ENCODE peak calls at places on chromosomes 4 and X, in nine cellular contexts. R, Y, U, F, E, M, H, G and J are unnamed samples.

GRCh38 chrX:44043496-44043895 is 70.3 kb upstream of the NDP start:
- DNase-seq in G (no peak), M (no peak), F (no peak), U (no peak), H (no peak), R (no peak), E (no peak), Y (no peak), J (no peak)

GRCh38 chr4:53935780-53936179 is 128.6 kb downstream of the CHIC2 start:
- DNase-seq in U (no peak), F (no peak), H (no peak), M (no peak), G (no peak), E (no peak), R (no peak), Y (peak), J (no peak)

GRCh38 chrX:46317158-46317557 is 228.1 kb downstream of the ZNF674 start:
- DNase-seq in Y (no peak), G (no peak), H (no peak), F (no peak), U (no peak), M (no peak), E (no peak), R (no peak), J (no peak)

GRCh38 chr4:112888617-112889016 is 160.8 kb upstream of the ANK2 start:
- DNase-seq in R (no peak), H (no peak), F (no peak), Y (no peak), U (no peak), M (no peak), E (no peak), G (no peak), J (no peak)

GRCh38 chrX:106894392-106894909 is 8.7 kb downstream of the RIPPLY1 start:
- DNase-seq in M (peak), G (peak), R (peak), E (peak), H (peak), F (peak), U (peak), Y (peak), J (no peak)

GRCh38 chrX:134144231-134144630 is 92.8 kb upstream of the CCDC160 start:
- DNase-seq in R (no peak), Y (peak), G (peak), E (no peak), U (no peak), H (no peak), M (no peak), F (no peak), J (no peak)

GRCh38 chr4:38621004-38621684 is 42.9 kb upstream of the KLF3 start:
- DNase-seq in U (no peak), R (no peak), G (no peak), F (no peak), M (no peak), H (no peak), E (no peak), Y (peak), J (no peak)

GRCh38 chr4:146243141-146243882 is 29.0 kb downstream of the REELD1 start:
- DNase-seq in M (no peak), Y (no peak), U (no peak), F (peak), H (no peak), E (peak), R (peak), G (peak), J (peak)

GRCh38 chrX:154809939-154810665 is 4.8 kb upstream of the MPP1 start:
- DNase-seq in M (no peak), G (no peak), F (no peak), H (no peak), E (no peak), Y (peak), U (no peak), R (no peak), J (no peak)

GRCh38 chrX:42485621-42486020 is 292.3 kb downstream of the PPP1R2C start:
- DNase-seq in U (no peak), H (no peak), M (no peak), Y (no peak), R (no peak), F (no peak), G (no peak), E (no peak), J (no peak)

GRCh38 chr4:51853027-51853682 is 10.2 kb downstream of the DCUN1D4 start:
- DNase-seq in E (no peak), Y (no peak), G (no peak), R (no peak), U (no peak), M (no peak), H (no peak), F (no peak), J (no peak)

GRCh38 chrX:117653396-117653795 is 463.2 kb downstream of the KLHL13 start:
- DNase-seq in R (no peak), H (no peak), F (no peak), Y (no peak), G (no peak), M (no peak), U (no peak), E (no peak), J (no peak)

GRCh38 chrX:37825225-37825842 is 22.0 kb downstream of the DYNLT3 start:
- DNase-seq in U (peak), G (no peak), M (peak), R (peak), F (peak), H (peak), Y (peak), E (peak), J (no peak)

GRCh38 chr4:72031868-72032619 is at the start of gene NPFFR2:
- DNase-seq in F (peak), E (no peak), H (peak), M (no peak), R (peak), U (peak), Y (no peak), G (peak), J (no peak)

GRCh38 chr4:152556283-152556682 is 20.4 kb upstream of the FBXW7 start:
- DNase-seq in G (no peak), H (no peak), U (no peak), M (no peak), E (no peak), F (no peak), Y (no peak), R (no peak), J (no peak)

GRCh38 chr4:158316264-158316663 is 106.0 kb downstream of the TMEM144 start:
- DNase-seq in R (no peak), E (no peak), U (no peak), G (no peak), Y (no peak), F (no peak), H (no peak), M (no peak), J (peak)

GRCh38 chr4:15677507-15677988 is 4.1 kb upstream of the FAM200B start:
- DNase-seq in G (no peak), M (no peak), Y (peak), U (no peak), H (no peak), R (no peak), F (no peak), E (no peak), J (no peak)

GRCh38 chrX:13428055-13428786 is 108.4 kb upstream of the ATXN3L start:
- DNase-seq in E (no peak), Y (peak), R (no peak), G (peak), U (no peak), H (no peak), F (peak), M (no peak), J (no peak)

GRCh38 chr4:137510866-137511265 is 21.4 kb downstream of the PCDH18 start:
- DNase-seq in M (no peak), H (no peak), U (no peak), G (no peak), R (no peak), F (no peak), E (no peak), Y (peak), J (no peak)

GRCh38 chrX:13000311-13000811 is 25.5 kb downstream of the TMSB4X start:
- DNase-seq in F (no peak), Y (no peak), M (no peak), R (peak), E (peak), U (no peak), G (no peak), H (no peak), J (no peak)

GRCh38 chr4:153153339-153153851 is 50.8 kb upstream of the TRIM2 start:
- DNase-seq in G (peak), F (peak), Y (peak), H (peak), E (peak), R (peak), U (peak), M (no peak), J (no peak)

GRCh38 chr4:37604464-37604863 is 81.7 kb downstream of the RELL1 start:
- DNase-seq in G (no peak), R (no peak), H (no peak), U (no peak), F (no peak), E (no peak), Y (peak), M (no peak), J (no peak)

GRCh38 chr4:2071912-2072867 is 13.1 kb downstream of the NAT8L start:
- DNase-seq in Y (no peak), F (no peak), M (no peak), H (no peak), G (no peak), E (no peak), R (peak), U (no peak), J (no peak)

GRCh38 chrX:150238656-150239382 is 124.3 kb upstream of the MAMLD1 start:
- DNase-seq in G (no peak), E (no peak), R (no peak), F (no peak), M (no peak), H (no peak), U (no peak), Y (no peak), J (no peak)
- TF ChIP-seq CTCF in G (no peak), E (no peak), R (no peak), F (no peak), M (no peak), H (no peak), U (no peak), Y (no peak), J (no peak)

DNA sequence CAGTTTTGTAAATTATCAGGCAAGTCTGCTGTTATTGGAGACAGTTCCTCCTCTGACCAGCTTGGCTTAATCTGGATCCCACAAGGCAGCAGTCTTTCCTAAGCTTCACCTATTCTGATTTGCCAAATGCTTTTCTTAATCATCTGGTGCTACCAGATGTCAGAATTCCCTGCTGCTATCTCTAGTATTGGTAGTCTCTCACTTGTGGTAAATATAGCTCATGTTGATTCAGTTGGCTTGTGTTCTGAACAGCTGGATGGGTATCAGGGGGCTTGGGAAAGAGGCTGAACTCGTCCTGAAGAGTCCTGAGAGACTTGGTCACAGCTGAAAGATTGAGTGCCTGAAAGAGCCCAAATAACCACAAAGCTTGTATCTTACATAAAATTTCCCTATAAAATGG is 103.9 kb upstream of the GPRIN3 start:
- DNase-seq in G (no peak), H (no peak), F (no peak), U (no peak), Y (no peak), M (no peak), E (no peak), R (no peak), J (no peak)
- TF ChIP-seq CTCF in G (no peak), H (no peak), F (no peak), U (no peak), Y (no peak), M (no peak), E (no peak), R (no peak), J (no peak)

DNA sequence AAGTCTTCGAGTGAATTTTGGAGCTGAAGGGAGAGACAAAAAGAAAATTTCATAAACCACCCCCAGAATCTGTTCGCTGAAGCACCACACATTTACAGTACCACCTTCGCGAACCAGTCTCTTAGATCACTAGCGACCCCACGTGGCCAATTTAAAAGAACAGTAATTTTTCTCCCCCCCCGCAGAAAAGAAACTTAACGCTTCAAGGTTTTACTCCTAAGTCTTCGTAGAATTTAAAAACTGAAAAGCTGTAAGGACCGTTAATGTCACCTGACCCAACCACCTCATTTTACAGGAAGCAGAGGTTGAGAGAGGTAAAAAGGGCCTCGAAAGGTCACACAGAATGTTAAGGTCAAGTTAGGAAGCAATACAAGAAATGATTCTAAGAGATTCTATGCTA is 187.5 kb downstream of the QDPR start:
- DNase-seq in R (no peak), F (peak), U (no peak), Y (peak), G (peak), M (peak), H (peak), E (peak), J (no peak)
- TF ChIP-seq CTCF in R (peak), F (peak), U (peak), Y (peak), G (peak), M (peak), H (peak), E (peak), J (peak)

GRCh38 chrX:25527596-25527995 is 511.8 kb upstream of the ARX start:
- DNase-seq in U (no peak), E (no peak), F (no peak), M (no peak), H (no peak), Y (no peak), R (no peak), G (no peak), J (no peak)

GRCh38 chrX:25524150-25524549 is 508.4 kb upstream of the ARX start:
- DNase-seq in H (no peak), M (no peak), F (no peak), Y (peak), G (no peak), R (no peak), E (no peak), U (no peak), J (no peak)

GRCh38 chrX:25519258-25519657 is 503.5 kb upstream of the ARX start:
- DNase-seq in G (no peak), U (no peak), R (no peak), F (no peak), H (no peak), E (no peak), M (no peak), Y (no peak), J (no peak)

GRCh38 chrX:25523574-25523973 is 507.8 kb upstream of the ARX start:
- DNase-seq in Y (peak), U (no peak), F (peak), E (no peak), R (no peak), M (no peak), G (peak), H (peak), J (no peak)
- TF ChIP-seq CTCF in Y (peak), U (peak), F (peak), E (no peak), R (peak), M (peak), G (peak), H (no peak), J (no peak)

GRCh38 chr4:121551271-121551670 is 145.5 kb downstream of the ANXA5 start:
- DNase-seq in E (no peak), Y (no peak), H (no peak), G (no peak), F (no peak), U (no peak), M (no peak), R (no peak), J (no peak)
- TF ChIP-seq CTCF in E (no peak), Y (no peak), H (no peak), G (no peak), F (no peak), U (no peak), M (no peak), R (no peak), J (no peak)